ENCODE peak calls at places on chromosomes 16 and 17, in five cellular contexts. N, G, T, J and X are unnamed samples.

GRCh38 chr16:74485916-74486315 is 64.6 kb upstream of the CLEC18B start:
- DNase-seq in N (no peak), G (no peak), T (peak), J (no peak), X (no peak)

GRCh38 chr17:69540356-69540755 is 125.9 kb downstream of the MAP2K6 start:
- DNase-seq in N (no peak), G (no peak), T (no peak), J (no peak), X (no peak)

GRCh38 chr16:59878479-59878878 is 1144.4 kb upstream of the GOT2 start:
- DNase-seq in N (peak), G (no peak), T (peak), J (no peak), X (no peak)

GRCh38 chr17:50147841-50148225 is 2.6 kb downstream of the PPP1R9B start:
- DNase-seq in N (peak), G (no peak), T (no peak), J (no peak), X (no peak)

GRCh38 chr17:48037036-48037881 is at the start of gene COPZ2:
- DNase-seq in N (peak), G (peak), T (no peak), J (peak), X (peak)

GRCh38 chr17:43875476-43876147 is 28.6 kb downstream of the CD300LG start:
- DNase-seq in N (peak), G (no peak), T (no peak), J (no peak), X (no peak)

GRCh38 chr17:69335018-69335417 is 8.1 kb upstream of the ABCA5 start:
- DNase-seq in N (peak), G (no peak), T (peak), J (peak), X (peak)

GRCh38 chr17:51580869-51581268 is 320.5 kb downstream of the UTP18 start:
- DNase-seq in N (no peak), G (no peak), T (no peak), J (no peak), X (no peak)

GRCh38 chr17:6831662-6832263 is at the start of gene TEKT1:
- DNase-seq in N (peak), G (peak), T (peak), J (peak), X (peak)

GRCh38 chr17:40450175-40450574 is 6.9 kb downstream of the IGFBP4 start:
- DNase-seq in N (peak), G (peak), T (peak), J (peak), X (peak)

GRCh38 chr16:28168991-28169554 is 42.7 kb downstream of the XPO6 start:
- DNase-seq in N (no peak), G (no peak), T (no peak), J (no peak), X (no peak)

DNA sequence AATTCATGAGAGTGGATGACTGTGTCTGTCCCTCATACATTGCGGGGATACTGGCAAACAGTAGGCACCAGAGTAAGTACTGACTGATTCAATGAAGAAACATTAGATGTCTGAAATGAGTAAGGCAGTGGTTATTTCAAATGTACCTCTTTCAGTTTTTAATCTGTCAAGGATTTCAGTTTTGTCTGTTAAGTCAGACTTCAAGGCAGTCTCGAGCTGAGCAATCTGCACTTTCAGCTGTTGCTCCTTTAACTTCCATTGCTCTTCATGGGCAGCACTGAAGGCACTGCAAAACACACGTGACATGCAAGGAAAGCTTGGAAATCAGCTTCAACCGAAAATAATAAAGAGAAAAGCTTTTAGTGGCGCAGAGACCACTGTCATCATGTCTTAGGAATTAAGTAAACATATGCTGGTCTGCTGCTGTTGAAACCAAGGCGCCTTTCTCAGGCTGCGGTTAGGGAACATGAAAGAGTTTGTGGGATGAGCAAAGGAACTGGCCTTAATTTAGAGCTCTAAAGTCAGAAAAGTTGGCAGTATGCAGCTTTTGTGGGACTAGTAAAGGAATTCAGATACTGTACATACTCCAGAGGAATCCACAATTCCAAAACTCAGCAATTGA is 38.8 kb downstream of the RPGRIP1L start:
- DNase-seq in N (peak), G (no peak), T (no peak), J (no peak), X (no peak)
- TF ChIP-seq EZH2phosphoT487 in N (peak), G (no peak), T (no peak), J (no peak), X (no peak)

GRCh38 chr17:38791162-38791561 is 8.2 kb downstream of the PIP4K2B start:
- DNase-seq in N (no peak), G (no peak), T (no peak), J (no peak), X (no peak)

GRCh38 chr17:38789185-38789584 is 10.2 kb downstream of the PIP4K2B start:
- DNase-seq in N (peak), G (peak), T (no peak), J (peak), X (no peak)

GRCh38 chr17:38783227-38783626 is 16.1 kb downstream of the PIP4K2B start:
- DNase-seq in N (no peak), G (no peak), T (no peak), J (peak), X (no peak)

GRCh38 chr17:38786372-38786771 is 13.0 kb downstream of the PIP4K2B start:
- DNase-seq in N (no peak), G (no peak), T (peak), J (no peak), X (no peak)
- H3K27ac ChIP-seq in N (no peak), G (no peak), T (peak), J (no peak), X (no peak)

DNA sequence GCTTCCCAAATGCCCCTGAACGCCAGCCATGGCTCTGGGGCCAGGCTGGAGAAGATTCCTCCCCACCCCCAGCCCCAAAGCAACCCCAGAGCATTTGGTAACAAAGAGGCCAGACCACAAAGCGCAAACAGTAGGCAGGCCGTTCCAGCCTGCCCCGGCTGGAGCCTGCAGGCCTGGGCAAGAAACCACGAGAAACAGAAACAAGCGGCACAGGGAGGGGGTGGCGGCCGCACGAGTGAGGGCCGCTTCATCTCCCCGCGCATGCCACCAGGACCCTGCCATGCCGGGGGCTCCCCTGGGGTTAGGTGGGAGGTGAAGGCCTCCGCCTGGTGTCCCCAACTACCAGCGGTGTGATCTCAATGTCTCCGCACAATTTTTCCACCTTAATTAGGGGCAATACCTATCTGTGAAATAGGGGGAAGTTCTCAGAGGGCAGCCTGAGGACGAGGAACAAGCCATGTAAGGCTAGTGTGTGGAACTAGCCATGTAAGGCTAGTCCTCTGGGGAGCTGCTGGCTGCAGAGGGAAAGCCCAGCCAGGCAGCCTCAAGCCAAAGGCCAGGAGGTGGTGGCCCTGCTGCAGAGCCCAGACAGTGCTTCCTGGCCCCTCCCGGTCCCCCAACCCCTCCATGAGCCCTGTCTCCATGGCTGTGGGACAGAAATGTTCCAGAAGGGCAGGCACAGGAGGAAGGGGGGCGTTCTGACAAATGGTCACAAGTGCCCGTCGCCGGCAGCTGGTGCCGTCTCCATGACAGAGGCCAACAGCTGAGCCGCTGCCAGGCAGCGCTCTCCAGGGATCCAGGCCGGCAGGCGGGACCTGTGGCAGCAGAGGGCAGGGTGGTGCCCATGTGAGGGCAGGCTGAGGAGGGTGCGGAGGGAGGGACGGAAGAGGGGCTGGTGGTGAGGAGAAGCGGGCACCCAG is 14.5 kb upstream of the MTSS2 start:
- DNase-seq in N (no peak), G (no peak), T (no peak), J (no peak), X (no peak)
- TF ChIP-seq EZH2phosphoT487 in N (no peak), G (no peak), T (no peak), J (no peak), X (no peak)

GRCh38 chr17:78255029-78255656 is 23.7 kb downstream of the TMEM235 start:
- DNase-seq in N (no peak), G (no peak), T (no peak), J (no peak), X (no peak)

GRCh38 chr17:78255953-78256704 is 24.7 kb downstream of the TMEM235 start:
- DNase-seq in N (no peak), G (no peak), T (no peak), J (no peak), X (no peak)

GRCh38 chr17:78256705-78257559 is 25.5 kb downstream of the TMEM235 start:
- DNase-seq in N (no peak), G (peak), T (no peak), J (no peak), X (no peak)

GRCh38 chr17:78258323-78259229 is 27.1 kb downstream of the TMEM235 start:
- DNase-seq in N (peak), G (peak), T (no peak), J (peak), X (peak)

GRCh38 chr17:78257810-78258322 is 26.4 kb downstream of the TMEM235 start:
- DNase-seq in N (no peak), G (no peak), T (no peak), J (no peak), X (peak)
- H3K27ac ChIP-seq in N (no peak), G (no peak), T (no peak), J (no peak), X (peak)

DNA sequence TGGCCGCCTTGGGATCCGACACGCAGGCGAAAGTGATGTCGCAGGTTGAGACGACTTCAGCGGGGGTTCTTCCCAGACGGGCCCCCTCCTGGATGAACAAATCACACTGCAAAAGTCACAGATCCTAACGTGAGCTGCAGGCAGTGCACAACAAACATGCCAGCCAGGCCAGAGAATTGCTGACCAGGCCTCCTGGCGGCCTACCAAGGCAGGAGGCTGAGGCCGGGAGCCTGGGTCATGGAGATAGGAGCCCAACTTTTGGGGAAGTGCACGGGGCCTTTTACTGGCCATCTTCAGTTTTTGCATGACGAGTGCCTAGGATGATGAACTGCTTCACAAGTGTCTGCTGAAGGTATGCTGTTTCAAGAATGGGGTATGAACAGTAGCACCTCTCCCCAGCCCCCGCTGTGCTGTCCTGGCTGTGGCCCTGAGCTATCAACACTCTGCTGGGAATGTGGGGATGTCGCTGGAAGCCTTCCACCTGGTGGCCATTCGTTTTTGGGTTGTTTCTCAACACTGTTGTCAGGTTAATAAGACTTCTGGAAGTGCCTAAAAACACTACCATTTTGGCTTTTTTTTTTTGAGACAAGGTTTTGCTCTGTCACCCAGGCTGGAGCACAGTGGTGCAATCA is 12.2 kb upstream of the ROGDI start:
- DNase-seq in N (no peak), G (no peak), T (no peak), J (peak), X (no peak)
- TF ChIP-seq EZH2phosphoT487 in N (no peak), G (no peak), T (no peak), J (no peak), X (no peak)

GRCh38 chr16:4785758-4786433 is 2.2 kb downstream of the SEPTIN12 start:
- DNase-seq in N (no peak), G (no peak), T (no peak), J (no peak), X (no peak)

GRCh38 chr16:4788910-4789309 is 765 bp upstream of the SEPTIN12 start:
- DNase-seq in N (no peak), G (no peak), T (no peak), J (no peak), X (no peak)

GRCh38 chr16:4788489-4788889 is 344 bp upstream of the SEPTIN12 start:
- DNase-seq in N (no peak), G (no peak), T (no peak), J (no peak), X (no peak)

GRCh38 chr16:4787068-4787467 is 1.1 kb downstream of the SEPTIN12 start:
- DNase-seq in N (no peak), G (no peak), T (no peak), J (no peak), X (no peak)

DNA sequence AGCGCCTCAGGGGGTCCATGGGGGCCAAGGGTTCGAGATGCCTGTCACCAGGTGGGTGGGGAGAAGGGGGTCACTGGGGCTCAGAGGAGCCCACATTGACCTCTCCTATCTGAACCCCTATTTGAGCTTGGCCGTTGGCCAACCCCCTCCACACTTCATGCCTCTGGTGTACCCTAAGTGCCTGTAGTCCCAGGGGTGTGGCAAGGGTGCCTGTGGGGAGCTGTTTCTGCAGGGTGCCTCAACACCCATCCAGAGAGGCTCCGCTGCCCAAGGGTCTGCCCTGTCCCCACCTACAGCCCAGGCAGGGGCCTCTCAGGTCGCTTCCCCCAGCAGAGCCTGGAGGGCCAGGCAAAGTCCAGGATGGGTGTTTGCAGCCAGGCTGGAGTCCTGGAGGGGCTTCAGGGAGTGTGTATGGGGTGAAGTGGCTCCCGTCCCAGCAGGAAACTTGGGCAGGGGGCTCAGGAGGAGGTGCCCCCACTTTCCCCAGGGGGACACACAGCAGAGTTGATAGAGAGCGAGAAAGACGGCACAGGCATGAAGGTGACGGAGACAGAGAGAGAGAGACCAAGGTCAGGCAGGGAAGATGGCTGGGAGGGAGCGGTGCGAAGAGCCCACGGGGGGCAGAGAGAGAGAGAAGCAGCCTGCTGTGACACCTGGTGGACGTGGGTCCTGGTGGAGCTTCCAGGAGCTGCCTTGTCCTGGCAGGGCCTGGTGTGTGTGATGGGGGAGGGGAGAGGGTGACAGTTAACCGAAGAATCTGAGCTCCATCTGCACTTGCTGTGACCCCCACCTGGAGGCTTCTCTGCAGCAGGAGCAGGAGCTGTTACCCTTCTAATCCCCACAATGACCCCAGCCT is at the start of gene SEPTIN12:
- DNase-seq in N (no peak), G (no peak), T (no peak), J (peak), X (no peak)
- H3K27ac ChIP-seq in N (no peak), G (no peak), T (no peak), J (no peak), X (no peak)

GRCh38 chr16:22005746-22006145 is 2.2 kb upstream of the MOSMO start:
- DNase-seq in N (no peak), G (no peak), T (no peak), J (no peak), X (no peak)
- TF ChIP-seq EZH2phosphoT487 in N (no peak), G (no peak), T (no peak), J (no peak), X (no peak)

GRCh38 chr17:16255481-16255901 is 38.5 kb downstream of the PIGL start:
- DNase-seq in N (peak), G (peak), T (no peak), J (peak), X (no peak)
- H3K27ac ChIP-seq in N (peak), G (no peak), T (no peak), J (peak), X (no peak)

GRCh38 chr17:81700353-81701287 is 2.5 kb upstream of the MRPL12 start:
- DNase-seq in N (no peak), G (no peak), T (no peak), J (no peak), X (no peak)
- TF ChIP-seq EZH2phosphoT487 in N (no peak), G (no peak), T (no peak), J (no peak), X (no peak)